ENCODE peak calls at places on chromosomes 3 and 15, in nine cellular contexts. T, J, W, P, Q, D, Z, R and L are unnamed samples.

GRCh38 chr15:36645106-36645505 is 65.7 kb downstream of the CDIN1 start:
- DNase-seq in T (no peak), J (no peak), W (peak), P (peak), Q (no peak), D (no peak), Z (peak), R (no peak), L (no peak)

GRCh38 chr3:113531826-113532697 is at the start of gene SIDT1:
- DNase-seq in T (peak), J (no peak), W (peak), P (peak), Q (no peak), D (no peak), Z (peak), R (peak), L (peak)

GRCh38 chr15:67133738-67134576 is 68.6 kb downstream of the SMAD3 start:
- DNase-seq in T (no peak), J (no peak), W (peak), P (peak), Q (no peak), D (no peak), Z (no peak), R (no peak), L (no peak)

GRCh38 chr3:64502284-64502683 is 185.5 kb downstream of the ADAMTS9 start:
- DNase-seq in T (no peak), J (no peak), W (no peak), P (peak), Q (no peak), D (no peak), Z (no peak), R (peak), L (no peak)

GRCh38 chr3:9327578-9327977 is 35.3 kb upstream of the THUMPD3 start:
- DNase-seq in T (no peak), J (no peak), W (no peak), P (no peak), Q (no peak), D (no peak), Z (no peak), R (no peak), L (no peak)

GRCh38 chr15:82051664-82052063 is 5.8 kb upstream of the MEX3B start:
- DNase-seq in T (no peak), J (no peak), W (no peak), P (peak), Q (no peak), D (no peak), Z (no peak), R (peak), L (no peak)

GRCh38 chr3:68832680-68833079 is 99.7 kb downstream of the TAFA4 start:
- DNase-seq in T (no peak), J (no peak), W (no peak), P (no peak), Q (no peak), D (no peak), Z (no peak), R (no peak), L (no peak)

GRCh38 chr3:32276279-32276841 is 37.9 kb downstream of the CMTM8 start:
- DNase-seq in T (no peak), J (no peak), W (no peak), P (peak), Q (no peak), D (peak), Z (peak), R (no peak), L (peak)

GRCh38 chr3:81395739-81396138 is 365.7 kb downstream of the GBE1 start:
- DNase-seq in T (peak), J (no peak), W (no peak), P (no peak), Q (peak), D (no peak), Z (no peak), R (no peak), L (no peak)

GRCh38 chr3:194532591-194532990 is 45.8 kb upstream of the ATP13A3 start:
- DNase-seq in T (no peak), J (peak), W (peak), P (no peak), Q (no peak), D (no peak), Z (no peak), R (no peak), L (no peak)

GRCh38 chr3:194489736-194490612 is 3.2 kb upstream of the ATP13A3 start:
- DNase-seq in T (no peak), J (no peak), W (peak), P (peak), Q (no peak), D (peak), Z (peak), R (peak), L (no peak)

GRCh38 chr15:32856753-32857152 is 138.9 kb downstream of the GREM1 start:
- DNase-seq in T (no peak), J (no peak), W (peak), P (peak), Q (peak), D (peak), Z (no peak), R (peak), L (no peak)

GRCh38 chr3:36988336-36988735 is 4.6 kb downstream of the EPM2AIP1 start:
- DNase-seq in T (no peak), J (no peak), W (no peak), P (no peak), Q (no peak), D (no peak), Z (no peak), R (no peak), L (no peak)

GRCh38 chr3:128307029-128307633 is 153.8 kb downstream of the EEFSEC start:
- DNase-seq in T (no peak), J (no peak), W (no peak), P (no peak), Q (no peak), D (no peak), Z (peak), R (no peak), L (no peak)

GRCh38 chr3:115156255-115156654 is 9.2 kb upstream of the ZBTB20 start:
- DNase-seq in T (no peak), J (no peak), W (no peak), P (no peak), Q (no peak), D (no peak), Z (peak), R (no peak), L (no peak)

GRCh38 chr3:89405145-89405544 is 297.7 kb downstream of the EPHA3 start:
- DNase-seq in T (no peak), J (no peak), W (no peak), P (no peak), Q (no peak), D (no peak), Z (no peak), R (no peak), L (no peak)

GRCh38 chr3:64687781-64688515 is at the start of gene ADAMTS9:
- DNase-seq in T (peak), J (no peak), W (peak), P (peak), Q (peak), D (no peak), Z (no peak), R (peak), L (peak)

GRCh38 chr15:83285284-83285978 is 967 bp upstream of the BNC1 start:
- DNase-seq in T (peak), J (no peak), W (peak), P (no peak), Q (no peak), D (no peak), Z (no peak), R (no peak), L (no peak)

GRCh38 chr15:60448668-60449360 is 30.1 kb downstream of the ICE2 start:
- DNase-seq in T (no peak), J (no peak), W (no peak), P (no peak), Q (no peak), D (no peak), Z (no peak), R (no peak), L (no peak)

GRCh38 chr3:131110087-131110486 is 83.4 kb downstream of the NEK11 start:
- DNase-seq in T (no peak), J (peak), W (peak), P (peak), Q (peak), D (peak), Z (peak), R (peak), L (peak)

GRCh38 chr3:44363591-44363990 is 25.0 kb downstream of the TCAIM start:
- DNase-seq in T (no peak), J (no peak), W (no peak), P (no peak), Q (no peak), D (no peak), Z (no peak), R (no peak), L (no peak)

GRCh38 chr3:51845129-51845528 is 16.3 kb upstream of the IQCF2 start:
- DNase-seq in T (peak), J (no peak), W (no peak), P (no peak), Q (no peak), D (no peak), Z (no peak), R (no peak), L (no peak)

GRCh38 chr3:87336761-87337160 is 60.4 kb upstream of the POU1F1 start:
- DNase-seq in T (peak), J (no peak), W (no peak), P (no peak), Q (peak), D (no peak), Z (peak), R (no peak), L (no peak)

GRCh38 chr15:62928242-62928995 is 114.1 kb upstream of the TPM1 start:
- DNase-seq in T (no peak), J (peak), W (peak), P (peak), Q (peak), D (peak), Z (peak), R (peak), L (no peak)

GRCh38 chr3:66763294-66763693 is 234.8 kb upstream of the KBTBD8 start:
- DNase-seq in T (no peak), J (no peak), W (peak), P (peak), Q (no peak), D (peak), Z (peak), R (no peak), L (peak)

GRCh38 chr3:141193431-141193830 is 38.2 kb upstream of the PXYLP1 start:
- DNase-seq in T (no peak), J (no peak), W (no peak), P (no peak), Q (no peak), D (no peak), Z (no peak), R (no peak), L (no peak)

GRCh38 chr15:81511160-81511559 is 137.1 kb upstream of the TMC3 start:
- DNase-seq in T (no peak), J (no peak), W (peak), P (peak), Q (no peak), D (no peak), Z (no peak), R (no peak), L (no peak)

GRCh38 chr3:128080323-128080898 is 28.2 kb downstream of the SEC61A1 start:
- DNase-seq in T (no peak), J (peak), W (peak), P (peak), Q (peak), D (no peak), Z (peak), R (peak), L (peak)

GRCh38 chr15:31261266-31262142 is 65.1 kb upstream of the KLF13 start:
- DNase-seq in T (no peak), J (no peak), W (no peak), P (no peak), Q (peak), D (no peak), Z (no peak), R (no peak), L (no peak)

GRCh38 chr3:100032262-100032661 is 82.0 kb downstream of the FILIP1L start:
- DNase-seq in T (no peak), J (no peak), W (peak), P (peak), Q (peak), D (peak), Z (peak), R (peak), L (no peak)

GRCh38 chr3:38149701-38150100 is 11.2 kb downstream of the MYD88 start:
- DNase-seq in T (no peak), J (no peak), W (no peak), P (no peak), Q (no peak), D (no peak), Z (no peak), R (no peak), L (no peak)

GRCh38 chr15:59371458-59372351 is 966 bp downstream of the MYO1E start:
- DNase-seq in T (peak), J (no peak), W (peak), P (peak), Q (peak), D (peak), Z (peak), R (no peak), L (no peak)

GRCh38 chr15:55587321-55588069 is 650 bp downstream of the PYGO1 start:
- DNase-seq in T (peak), J (no peak), W (peak), P (peak), Q (peak), D (no peak), Z (peak), R (peak), L (no peak)

GRCh38 chr15:59339252-59339672 is 33.4 kb downstream of the MYO1E start:
- DNase-seq in T (no peak), J (no peak), W (peak), P (peak), Q (no peak), D (no peak), Z (no peak), R (no peak), L (no peak)

GRCh38 chr3:60746690-60747416 is 504.4 kb downstream of the FHIT start:
- DNase-seq in T (no peak), J (no peak), W (peak), P (no peak), Q (no peak), D (peak), Z (no peak), R (no peak), L (no peak)

GRCh38 chr3:118671192-118671591 is 363.5 kb downstream of the IGSF11 start:
- DNase-seq in T (peak), J (no peak), W (no peak), P (no peak), Q (no peak), D (no peak), Z (no peak), R (no peak), L (no peak)

DNA sequence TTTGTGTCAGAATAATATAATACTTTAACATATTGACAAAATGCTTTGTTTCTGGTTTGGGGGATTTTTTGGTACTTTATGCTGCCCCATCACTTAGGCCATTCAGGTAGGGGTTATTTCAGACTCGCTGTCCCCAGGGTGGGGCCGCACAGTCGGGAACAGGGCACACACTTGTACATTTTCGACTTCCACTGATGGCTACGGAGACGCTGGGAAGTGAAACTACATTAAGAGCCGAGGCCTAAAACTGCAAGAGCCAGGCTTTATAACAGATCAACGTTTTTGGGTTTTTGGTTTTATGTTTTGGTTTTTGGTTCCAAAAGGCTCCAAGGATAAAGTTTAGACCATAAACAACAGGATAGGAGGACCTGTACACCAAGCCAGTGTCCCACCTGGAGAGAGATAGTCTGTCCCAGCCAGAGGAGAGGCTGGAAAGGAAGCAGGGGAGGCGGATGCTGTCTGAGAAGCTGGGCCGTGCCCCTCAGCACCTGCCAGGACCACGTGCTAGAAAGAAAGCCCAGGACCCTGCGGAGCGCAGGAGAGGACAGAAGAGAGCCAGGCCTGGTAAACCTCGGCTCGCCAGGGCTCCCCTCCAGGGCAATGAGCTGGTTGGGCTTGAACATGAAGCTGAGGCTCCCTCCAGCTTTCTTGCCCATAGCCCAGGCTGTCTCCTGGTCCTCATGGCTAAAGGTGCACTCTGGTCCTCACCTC is 111.7 kb downstream of the CHSY1 start:
- DNase-seq in T (no peak), J (no peak), W (no peak), P (no peak), Q (no peak), D (no peak), Z (no peak), R (no peak), L (no peak)
- H3K4me3 ChIP-seq in T (no peak), J (no peak), W (no peak), P (no peak), Q (no peak), D (no peak), Z (no peak), R (no peak), L (no peak)

GRCh38 chr3:187002915-187003314 is 72.6 kb downstream of the ST6GAL1 start:
- DNase-seq in T (no peak), J (no peak), W (no peak), P (no peak), Q (no peak), D (no peak), Z (no peak), R (no peak), L (no peak)
- H3K4me3 ChIP-seq in T (no peak), J (no peak), W (no peak), P (no peak), Q (no peak), D (no peak), Z (no peak), R (no peak), L (no peak)

GRCh38 chr15:40872791-40873526 is 1.1 kb downstream of the RHOV start:
- DNase-seq in T (no peak), J (no peak), W (no peak), P (no peak), Q (no peak), D (no peak), Z (no peak), R (no peak), L (no peak)
- H3K4me3 ChIP-seq in T (peak), J (no peak), W (peak), P (peak), Q (no peak), D (no peak), Z (peak), R (no peak), L (peak)

GRCh38 chr3:71304261-71304646 is 279.3 kb downstream of the FOXP1 start:
- DNase-seq in T (no peak), J (no peak), W (no peak), P (no peak), Q (no peak), D (no peak), Z (no peak), R (no peak), L (no peak)
- H3K4me3 ChIP-seq in T (peak), J (no peak), W (no peak), P (no peak), Q (peak), D (no peak), Z (no peak), R (no peak), L (no peak)

DNA sequence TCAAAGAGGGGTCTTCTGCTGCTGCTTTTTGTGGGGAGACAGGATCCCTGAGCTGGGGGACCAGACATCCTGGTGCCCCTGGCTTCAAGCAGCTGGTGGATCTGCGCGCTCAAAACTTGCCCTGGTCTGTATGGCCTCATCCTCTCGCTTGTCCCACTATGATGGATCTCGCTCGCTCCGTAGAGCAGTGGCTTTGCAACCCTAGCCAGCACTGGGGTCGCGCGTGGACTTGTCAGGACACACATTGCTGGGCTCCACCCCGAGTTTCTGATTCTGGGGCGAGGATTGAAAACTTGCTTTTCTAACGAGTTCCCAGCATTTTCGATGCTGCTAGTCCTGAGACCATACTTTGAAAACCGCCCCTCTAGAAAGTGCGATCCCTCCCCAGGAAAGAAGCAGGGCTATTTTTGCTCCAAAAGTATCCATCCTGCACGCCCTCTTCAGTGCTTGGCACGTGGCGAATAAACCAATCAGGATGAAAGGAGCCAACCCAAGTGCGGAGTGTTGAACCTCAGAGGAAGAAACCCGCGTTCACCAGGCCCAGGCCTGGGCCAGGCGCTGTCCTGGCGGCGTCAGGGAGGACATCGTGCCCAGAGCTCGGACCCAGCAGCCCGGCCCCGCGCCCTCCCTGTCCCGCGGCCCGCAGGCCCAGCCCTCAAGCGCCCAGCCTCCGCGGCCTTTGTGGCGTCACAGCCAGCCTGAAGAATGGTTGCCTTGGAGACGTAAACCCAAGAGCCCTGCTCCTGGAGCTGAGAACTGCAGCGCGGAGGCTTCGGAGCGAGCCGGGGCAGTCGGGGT is at the start of gene CFAP100:
- DNase-seq in T (peak), J (no peak), W (peak), P (peak), Q (no peak), D (no peak), Z (no peak), R (no peak), L (no peak)
- H3K4me3 ChIP-seq in T (no peak), J (peak), W (peak), P (no peak), Q (no peak), D (no peak), Z (no peak), R (no peak), L (no peak)

DNA sequence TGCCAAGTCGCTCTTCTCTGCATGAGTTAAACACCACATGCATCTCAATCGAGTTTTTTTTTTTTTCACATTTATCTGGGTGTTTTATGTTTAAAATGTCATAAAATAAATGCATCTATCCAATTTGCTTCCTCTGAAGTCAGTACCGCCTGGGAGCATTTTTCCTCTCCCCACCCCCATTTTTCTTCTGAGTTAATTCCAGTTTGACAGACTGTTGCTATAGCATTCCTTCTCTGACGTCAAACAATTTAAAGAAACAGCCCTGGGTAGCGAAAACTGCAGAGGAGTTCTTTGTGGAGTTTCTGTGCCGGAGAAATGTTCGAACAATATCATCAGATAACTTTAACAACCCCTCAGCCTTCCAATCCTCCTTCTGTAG is 885 bp upstream of the GNB4 start:
- DNase-seq in T (no peak), J (no peak), W (peak), P (peak), Q (peak), D (no peak), Z (no peak), R (peak), L (no peak)
- H3K4me3 ChIP-seq in T (peak), J (peak), W (peak), P (peak), Q (peak), D (no peak), Z (peak), R (peak), L (peak)